ENCODE peak calls at places on chromosomes 7 and 10, in seven cellular contexts. One of them, this sample, is unnamed.

GRCh38 chr10:58508316-58508715 is 4.4 kb upstream of the BICC1 start:
- DNase-seq in GM23338: no peak
- DNase-seq in adrenal gland: no peak
- DNase-seq in AG04450: peak
- DNase-seq in breast epithelium: no peak
- DNase-seq in HepG2: no peak
- DNase-seq in cardiac muscle cell: no peak
- DNase-seq in this sample: no peak

GRCh38 chr7:106067678-106068077 is 44.4 kb downstream of the SYPL1 start:
- DNase-seq in HepG2: no peak
- DNase-seq in breast epithelium: no peak
- DNase-seq in cardiac muscle cell: no peak
- DNase-seq in adrenal gland: no peak
- DNase-seq in GM23338: no peak
- DNase-seq in AG04450: no peak
- DNase-seq in this sample: no peak

GRCh38 chr10:58278274-58278961 is 9.5 kb downstream of the CISD1 start:
- DNase-seq in cardiac muscle cell: no peak
- DNase-seq in adrenal gland: no peak
- DNase-seq in GM23338: no peak
- DNase-seq in AG04450: no peak
- DNase-seq in HepG2: no peak
- DNase-seq in breast epithelium: no peak
- DNase-seq in this sample: no peak

GRCh38 chr10:110858297-110858934 is 13.3 kb upstream of the PDCD4 start:
- DNase-seq in breast epithelium: no peak
- DNase-seq in HepG2: no peak
- DNase-seq in GM23338: no peak
- DNase-seq in AG04450: no peak
- DNase-seq in adrenal gland: no peak
- DNase-seq in cardiac muscle cell: no peak
- DNase-seq in this sample: no peak

GRCh38 chr7:11228515-11228914 is 254.8 kb downstream of the PHF14 start:
- DNase-seq in adrenal gland: peak
- DNase-seq in HepG2: no peak
- DNase-seq in cardiac muscle cell: no peak
- DNase-seq in breast epithelium: peak
- DNase-seq in AG04450: no peak
- DNase-seq in GM23338: no peak
- DNase-seq in this sample: peak

GRCh38 chr10:93722550-93722949 is 20.2 kb upstream of the FRA10AC1 start:
- DNase-seq in breast epithelium: no peak
- DNase-seq in GM23338: no peak
- DNase-seq in AG04450: no peak
- DNase-seq in cardiac muscle cell: no peak
- DNase-seq in adrenal gland: no peak
- DNase-seq in HepG2: no peak
- DNase-seq in this sample: no peak

GRCh38 chr10:35025916-35026315 is 64.2 kb downstream of the CUL2 start:
- DNase-seq in cardiac muscle cell: no peak
- DNase-seq in GM23338: no peak
- DNase-seq in AG04450: no peak
- DNase-seq in HepG2: no peak
- DNase-seq in breast epithelium: no peak
- DNase-seq in adrenal gland: no peak
- DNase-seq in this sample: no peak

GRCh38 chr10:102675151-102675886 is 31.0 kb downstream of the TRIM8 start:
- DNase-seq in GM23338: no peak
- DNase-seq in AG04450: no peak
- DNase-seq in breast epithelium: no peak
- DNase-seq in HepG2: no peak
- DNase-seq in adrenal gland: no peak
- DNase-seq in cardiac muscle cell: peak
- DNase-seq in this sample: peak

GRCh38 chr10:34689053-34689452 is 126.0 kb downstream of the PARD3 start:
- DNase-seq in AG04450: no peak
- DNase-seq in cardiac muscle cell: no peak
- DNase-seq in HepG2: no peak
- DNase-seq in breast epithelium: no peak
- DNase-seq in GM23338: no peak
- DNase-seq in adrenal gland: peak
- DNase-seq in this sample: peak

GRCh38 chr7:66307591-66308215 is 102.6 kb downstream of the TPST1 start:
- DNase-seq in cardiac muscle cell: peak
- DNase-seq in GM23338: no peak
- DNase-seq in AG04450: no peak
- DNase-seq in breast epithelium: no peak
- DNase-seq in HepG2: peak
- DNase-seq in adrenal gland: peak
- DNase-seq in this sample: peak

GRCh38 chr7:129750091-129750870 is 138.8 kb downstream of the NRF1 start:
- DNase-seq in adrenal gland: peak
- DNase-seq in breast epithelium: no peak
- DNase-seq in HepG2: no peak
- DNase-seq in GM23338: no peak
- DNase-seq in AG04450: no peak
- DNase-seq in cardiac muscle cell: no peak
- DNase-seq in this sample: no peak

GRCh38 chr10:52098130-52098529 is 216.0 kb upstream of the DKK1 start:
- DNase-seq in breast epithelium: no peak
- DNase-seq in adrenal gland: no peak
- DNase-seq in GM23338: no peak
- DNase-seq in cardiac muscle cell: no peak
- DNase-seq in AG04450: no peak
- DNase-seq in HepG2: no peak
- DNase-seq in this sample: no peak

GRCh38 chr10:86327954-86328705 is 38.5 kb downstream of the GRID1 start:
- DNase-seq in breast epithelium: no peak
- DNase-seq in AG04450: no peak
- DNase-seq in GM23338: no peak
- DNase-seq in HepG2: no peak
- DNase-seq in adrenal gland: no peak
- DNase-seq in cardiac muscle cell: no peak
- DNase-seq in this sample: no peak

GRCh38 chr7:122415510-122415909 is 111.0 kb upstream of the FEZF1 start:
- DNase-seq in breast epithelium: no peak
- DNase-seq in AG04450: no peak
- DNase-seq in GM23338: no peak
- DNase-seq in adrenal gland: no peak
- DNase-seq in cardiac muscle cell: no peak
- DNase-seq in HepG2: no peak
- DNase-seq in this sample: no peak

GRCh38 chr10:10665750-10666149 is 351.9 kb upstream of the CELF2 start:
- DNase-seq in HepG2: no peak
- DNase-seq in adrenal gland: no peak
- DNase-seq in AG04450: no peak
- DNase-seq in GM23338: no peak
- DNase-seq in cardiac muscle cell: no peak
- DNase-seq in breast epithelium: no peak
- DNase-seq in this sample: no peak

GRCh38 chr10:58662314-58662713 is 149.6 kb downstream of the BICC1 start:
- DNase-seq in adrenal gland: no peak
- DNase-seq in GM23338: no peak
- DNase-seq in HepG2: peak
- DNase-seq in cardiac muscle cell: no peak
- DNase-seq in breast epithelium: no peak
- DNase-seq in AG04450: peak
- DNase-seq in this sample: peak

GRCh38 chr10:132667613-132668394 is 118.1 kb downstream of the NKX6-2 start:
- DNase-seq in AG04450: peak
- DNase-seq in adrenal gland: no peak
- DNase-seq in breast epithelium: no peak
- DNase-seq in GM23338: no peak
- DNase-seq in HepG2: no peak
- DNase-seq in cardiac muscle cell: no peak
- DNase-seq in this sample: peak

DNA sequence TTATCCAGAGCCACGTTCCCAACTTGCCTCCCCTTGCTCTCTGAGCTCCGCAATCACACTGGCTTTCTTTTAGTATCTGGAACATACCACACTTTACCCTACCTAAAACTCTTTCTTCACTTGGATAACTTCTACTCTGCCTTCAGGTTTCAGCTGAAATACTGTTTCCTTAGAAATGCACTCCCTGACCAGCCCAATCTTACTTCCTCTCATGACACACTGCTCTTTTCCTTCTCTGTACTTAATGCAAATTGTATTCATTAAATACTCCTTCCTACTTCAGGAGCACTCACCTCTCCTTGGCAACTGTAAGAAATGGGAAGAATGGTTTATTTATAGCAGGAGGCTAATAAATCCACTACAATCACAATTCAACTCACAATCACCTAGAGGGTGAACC is 15.2 kb downstream of the ZCWPW1 start:
- DNase-seq in HepG2: no peak
- DNase-seq in breast epithelium: no peak
- DNase-seq in GM23338: no peak
- DNase-seq in adrenal gland: no peak
- DNase-seq in cardiac muscle cell: no peak
- DNase-seq in AG04450: no peak
- DNase-seq in this sample: no peak
- H3K27ac ChIP-seq in HepG2: no peak
- H3K27ac ChIP-seq in breast epithelium: no peak
- H3K27ac ChIP-seq in GM23338: no peak
- H3K27ac ChIP-seq in adrenal gland: no peak
- H3K27ac ChIP-seq in cardiac muscle cell: no peak
- H3K27ac ChIP-seq in AG04450: no peak
- H3K27ac ChIP-seq in this sample: no peak

DNA sequence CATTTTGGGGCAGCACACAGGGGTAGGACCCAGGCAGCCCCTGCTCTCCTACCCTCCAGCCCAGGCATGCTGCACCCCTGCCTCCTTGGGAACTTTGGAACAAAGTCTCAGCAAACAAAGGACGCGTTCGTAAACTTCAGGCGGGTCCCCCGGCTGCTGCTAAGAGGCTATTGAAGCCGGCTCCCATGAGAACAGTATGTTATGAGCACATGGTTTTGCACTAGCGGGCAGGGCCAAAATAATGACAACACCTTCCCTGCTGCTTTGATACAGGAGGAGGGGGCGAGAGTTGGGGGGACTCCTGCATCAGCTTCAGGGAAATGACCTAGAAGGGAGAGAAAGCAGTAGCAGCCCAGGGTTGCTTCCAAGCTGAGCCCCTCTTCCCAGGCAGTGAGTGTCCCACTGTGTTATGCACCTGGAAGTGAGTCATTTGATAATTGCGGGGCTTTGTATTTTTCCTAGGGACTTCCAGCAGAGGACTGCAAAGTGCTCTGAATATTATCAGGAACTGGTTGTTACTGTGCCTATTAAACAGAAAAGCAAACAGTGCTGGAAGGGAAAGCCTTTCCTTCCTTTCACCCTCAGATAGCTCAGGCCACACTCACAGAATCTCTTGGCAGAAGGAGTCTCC is 6.9 kb downstream of the ITPRIP start:
- DNase-seq in breast epithelium: peak
- DNase-seq in cardiac muscle cell: no peak
- DNase-seq in adrenal gland: peak
- DNase-seq in HepG2: peak
- DNase-seq in GM23338: peak
- DNase-seq in AG04450: no peak
- DNase-seq in this sample: peak
- H3K4me3 ChIP-seq in breast epithelium: no peak
- H3K4me3 ChIP-seq in cardiac muscle cell: no peak
- H3K4me3 ChIP-seq in adrenal gland: no peak
- H3K4me3 ChIP-seq in HepG2: peak
- H3K4me3 ChIP-seq in GM23338: peak
- H3K4me3 ChIP-seq in AG04450: peak
- H3K4me3 ChIP-seq in this sample: peak

DNA sequence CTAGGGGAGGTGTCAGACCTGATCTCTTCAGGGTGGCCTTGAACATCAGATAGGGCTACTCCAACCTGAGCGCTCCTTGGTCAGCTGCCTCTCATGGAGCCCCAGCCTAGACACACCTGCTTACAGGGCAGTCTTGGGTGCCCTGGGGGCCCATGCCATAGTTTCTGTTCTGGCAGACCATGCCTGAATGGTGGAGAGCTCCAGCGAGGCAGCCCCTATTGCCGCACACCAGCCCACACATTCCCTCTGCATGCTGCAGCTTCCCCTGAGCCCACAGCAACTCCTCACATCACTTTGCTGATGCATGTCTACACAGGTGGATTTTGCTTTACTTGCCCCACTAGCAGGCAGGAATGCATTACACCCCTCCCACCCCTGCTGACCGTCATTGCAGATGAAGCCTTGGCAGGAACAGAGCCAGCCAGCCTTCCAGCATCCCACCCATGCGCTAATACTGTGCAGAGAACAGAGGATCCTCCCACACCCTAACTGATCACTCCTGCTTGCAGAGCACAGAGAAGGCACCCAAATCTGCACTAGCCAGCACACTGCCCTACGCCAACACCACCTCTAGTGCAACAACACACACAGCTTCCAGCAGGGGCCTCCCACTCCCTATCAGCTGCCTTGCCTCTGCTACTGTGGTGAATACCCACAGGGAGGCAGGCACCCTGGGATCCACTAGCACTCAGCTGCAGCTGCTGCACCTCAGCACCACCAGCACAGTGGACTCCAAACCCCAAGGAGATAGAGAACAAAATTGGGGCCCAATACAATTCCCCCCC is 43.0 kb upstream of the GRM3 start:
- DNase-seq in GM23338: peak
- DNase-seq in AG04450: no peak
- DNase-seq in breast epithelium: no peak
- DNase-seq in HepG2: no peak
- DNase-seq in adrenal gland: no peak
- DNase-seq in cardiac muscle cell: peak
- DNase-seq in this sample: no peak
- TF ChIP-seq CTCF in GM23338: peak
- TF ChIP-seq CTCF in AG04450: no peak
- TF ChIP-seq CTCF in breast epithelium: no peak
- TF ChIP-seq CTCF in HepG2: peak
- TF ChIP-seq CTCF in adrenal gland: no peak
- TF ChIP-seq CTCF in cardiac muscle cell: no peak
- TF ChIP-seq CTCF in this sample: no peak

DNA sequence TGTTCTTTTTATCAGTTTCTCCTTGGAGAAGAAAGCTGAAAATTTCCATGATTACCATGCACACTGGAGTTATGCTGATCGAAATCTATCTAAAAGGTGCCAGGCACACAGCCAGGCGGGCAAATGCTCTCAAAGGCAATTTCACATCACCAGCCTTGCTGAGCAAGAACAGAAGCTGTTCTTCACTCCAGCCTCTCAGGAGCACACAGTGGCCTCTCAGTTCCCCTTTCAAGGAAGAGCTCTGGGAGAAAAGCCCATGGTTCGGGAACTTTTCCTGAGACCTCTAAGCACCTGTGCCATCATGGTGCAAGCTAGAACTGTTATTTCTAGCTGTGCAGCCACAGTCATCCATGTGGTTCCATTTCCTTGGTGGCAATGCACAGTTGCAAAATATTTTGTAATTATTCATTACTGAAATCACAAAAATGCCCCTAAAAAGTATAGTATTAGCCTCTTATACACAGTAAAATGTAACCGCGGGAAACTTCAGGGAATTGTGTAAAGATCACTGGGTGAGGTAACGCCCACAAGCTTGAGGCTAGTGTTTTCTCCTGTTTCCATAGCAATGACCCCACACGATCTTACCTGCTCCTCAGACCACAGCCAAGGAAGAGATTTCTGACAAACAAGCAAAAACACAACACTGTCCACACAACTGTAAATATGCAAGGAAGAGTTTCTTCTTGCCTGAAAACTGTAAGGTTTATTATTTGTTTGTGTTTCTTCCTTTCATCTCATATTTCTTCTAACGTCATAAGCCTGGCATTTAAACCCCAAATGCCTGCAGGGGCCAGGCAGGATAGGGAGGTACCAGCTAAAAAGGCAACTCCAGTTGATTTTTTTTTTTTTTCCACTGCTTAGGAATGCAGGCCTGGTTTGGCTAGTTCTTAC is 121.2 kb downstream of the FAM107B start:
- DNase-seq in HepG2: no peak
- DNase-seq in AG04450: peak
- DNase-seq in cardiac muscle cell: no peak
- DNase-seq in GM23338: peak
- DNase-seq in adrenal gland: peak
- DNase-seq in breast epithelium: peak
- DNase-seq in this sample: peak
- H3K27ac ChIP-seq in HepG2: no peak
- H3K27ac ChIP-seq in AG04450: no peak
- H3K27ac ChIP-seq in cardiac muscle cell: no peak
- H3K27ac ChIP-seq in GM23338: peak
- H3K27ac ChIP-seq in adrenal gland: peak
- H3K27ac ChIP-seq in breast epithelium: peak
- H3K27ac ChIP-seq in this sample: peak